ENCODE peak calls at places on chromosomes 11 and 22, in nine cellular contexts. X is mucosa of descending colon; W is stimulated activated CD4-positive, alpha-beta T cell treated with anti-CD3 and anti-CD28 coated beads, Interleukin-2, amount 100 ng/mL, for 24 hours; A is NCI-H526 treated with DMSO at 0.1 percent for 48 hours; R is T1000; N is T47D; D is CD8-positive, alpha-beta memory T cell; B is CD4-positive, alpha-beta memory T cell; Y is posterior vena cava. H is an unnamed sample.

GRCh38 chr22:26354707-26355106 is 74.4 kb upstream of the ASPHD2 start:
- DNase-seq in W (no peak), Y (no peak), X (no peak), D (no peak), R (no peak), A (no peak), N (no peak), B (no peak), H (no peak)

GRCh38 chr11:57501951-57502350 is 13.6 kb downstream of the SLC43A1 start:
- DNase-seq in W (no peak), X (no peak), R (no peak), N (no peak), Y (no peak), B (no peak), D (no peak), A (no peak), H (no peak)

GRCh38 chr11:124970925-124971324 is 16.9 kb downstream of the CCDC15 start:
- DNase-seq in R (no peak), W (no peak), D (no peak), B (no peak), X (peak), A (no peak), Y (no peak), N (peak), H (no peak)

GRCh38 chr11:47916361-47916841 is 64.0 kb upstream of the PTPRJ start:
- DNase-seq in R (no peak), A (no peak), D (no peak), W (no peak), N (peak), B (no peak), X (peak), Y (peak), H (peak)

GRCh38 chr11:16791494-16791961 is 53.1 kb downstream of the C11orf58 start:
- DNase-seq in N (no peak), R (peak), B (no peak), W (no peak), X (no peak), D (no peak), A (no peak), Y (peak), H (no peak)

GRCh38 chr11:1482581-1483444 is 3.8 kb downstream of the MOB2 start:
- DNase-seq in X (no peak), A (no peak), Y (peak), B (no peak), D (no peak), N (no peak), R (no peak), W (no peak), H (peak)

GRCh38 chr11:134950692-134951304 is 538.8 kb upstream of the B3GAT1 start:
- DNase-seq in B (no peak), R (no peak), A (no peak), W (no peak), N (peak), D (no peak), Y (no peak), X (no peak), H (no peak)

GRCh38 chr22:27120036-27120435 is 462.6 kb downstream of the MIAT start:
- DNase-seq in A (no peak), D (no peak), B (no peak), R (no peak), Y (no peak), N (no peak), X (no peak), W (no peak), H (no peak)

GRCh38 chr11:47797633-47798032 is 30.5 kb upstream of the FNBP4 start:
- DNase-seq in A (no peak), D (no peak), Y (no peak), X (no peak), B (no peak), R (no peak), N (no peak), W (peak), H (no peak)

GRCh38 chr22:50138036-50138435 is 32.5 kb upstream of the PANX2 start:
- DNase-seq in Y (no peak), W (no peak), N (no peak), A (no peak), X (no peak), B (no peak), D (no peak), R (no peak), H (no peak)

GRCh38 chr11:27861706-27862430 is 161.6 kb upstream of the BDNF start:
- DNase-seq in Y (no peak), B (no peak), D (no peak), W (no peak), X (no peak), N (no peak), R (no peak), A (no peak), H (no peak)

GRCh38 chr22:42301742-42302102 is 31.3 kb upstream of the TCF20 start:
- DNase-seq in D (no peak), A (no peak), R (no peak), N (no peak), B (no peak), X (no peak), W (no peak), Y (no peak), H (no peak)

GRCh38 chr22:48208894-48209293 is 1446.4 kb downstream of the TBC1D22A start:
- DNase-seq in A (no peak), W (no peak), N (no peak), R (no peak), B (no peak), D (no peak), X (no peak), Y (peak), H (no peak)

GRCh38 chr11:897226-898159 is 13.1 kb downstream of the CHID1 start:
- DNase-seq in X (no peak), W (no peak), D (no peak), N (no peak), A (no peak), Y (no peak), R (no peak), B (no peak), H (no peak)

GRCh38 chr11:64542172-64543125 is 48.6 kb upstream of the SLC22A12 start:
- DNase-seq in N (no peak), A (no peak), X (no peak), Y (no peak), W (no peak), B (no peak), D (no peak), R (no peak), H (no peak)

GRCh38 chr11:102494216-102494615 is 36.3 kb downstream of the MMP7 start:
- DNase-seq in B (no peak), R (no peak), X (peak), Y (no peak), D (no peak), N (peak), A (no peak), W (no peak), H (no peak)

GRCh38 chr11:67304511-67305113 is 1.3 kb downstream of the SSH3 start:
- DNase-seq in X (no peak), D (no peak), R (no peak), A (no peak), Y (peak), B (no peak), W (no peak), N (no peak), H (no peak)

GRCh38 chr22:37906364-37907008 is 389 bp downstream of the MICALL1 start:
- DNase-seq in A (no peak), X (peak), N (no peak), D (peak), W (peak), Y (no peak), R (no peak), B (peak), H (peak)

GRCh38 chr11:36485296-36485870 is 24.7 kb downstream of the TRAF6 start:
- DNase-seq in X (no peak), R (no peak), W (no peak), Y (no peak), N (no peak), B (no peak), A (no peak), D (no peak), H (no peak)

GRCh38 chr22:48952256-48953102 is 875.2 kb downstream of the BRD1 start:
- DNase-seq in R (no peak), X (no peak), D (no peak), A (no peak), B (no peak), Y (peak), N (no peak), W (no peak), H (no peak)

H was measured in left ventricle myocardium inferior.